ENCODE peak calls at places on chromosomes 12 and 14, in eight cellular contexts. X is cardiac fibroblast; Q is choroid plexus epithelial cell; B is heart left ventricle; D is aorta; G is CD4-positive, alpha-beta memory T cell; M is coronary artery; Y is ascending aorta. J is an unnamed sample.

GRCh38 chr12:31647106-31647505 is 12.4 kb upstream of the ETFBKMT start:
- DNase-seq in X (no peak), Q (no peak), B (no peak), D (no peak), G (no peak), M (no peak), Y (no peak), J (no peak)

GRCh38 chr14:61304678-61305077 is 16.7 kb upstream of the PRKCH start:
- DNase-seq in X (no peak), Q (no peak), B (no peak), D (no peak), G (no peak), M (no peak), Y (no peak), J (no peak)

GRCh38 chr14:35535794-35536112 is 1.8 kb downstream of the INSM2 start:
- DNase-seq in X (no peak), Q (no peak), B (no peak), D (no peak), G (no peak), M (no peak), Y (no peak), J (peak)

GRCh38 chr12:124709722-124710656 is 142.6 kb upstream of the NCOR2 start:
- DNase-seq in X (peak), Q (peak), B (peak), D (no peak), G (no peak), M (no peak), Y (no peak), J (peak)

GRCh38 chr12:53928054-53928879 is 10.4 kb upstream of the HOXC13 start:
- DNase-seq in X (no peak), Q (no peak), B (no peak), D (no peak), G (no peak), M (no peak), Y (no peak), J (no peak)

GRCh38 chr14:25006031-25006430 is 43.9 kb downstream of the STXBP6 start:
- DNase-seq in X (no peak), Q (no peak), B (no peak), D (no peak), G (no peak), M (no peak), Y (no peak), J (no peak)

GRCh38 chr14:95667251-95667693 is 19.0 kb upstream of the TCL1B start:
- DNase-seq in X (no peak), Q (no peak), B (no peak), D (no peak), G (no peak), M (no peak), Y (no peak), J (no peak)

GRCh38 chr12:46492471-46493351 is 120.1 kb upstream of the SLC38A2 start:
- DNase-seq in X (peak), Q (peak), B (no peak), D (no peak), G (no peak), M (no peak), Y (no peak), J (no peak)

GRCh38 chr12:14403711-14404164 is 38.3 kb downstream of the ATF7IP start:
- DNase-seq in X (peak), Q (peak), B (no peak), D (no peak), G (peak), M (no peak), Y (peak), J (no peak)

GRCh38 chr12:51832708-51833107 is 15.8 kb downstream of the FIGNL2 start:
- DNase-seq in X (no peak), Q (no peak), B (no peak), D (no peak), G (no peak), M (no peak), Y (no peak), J (no peak)

GRCh38 chr12:122982494-122982850 is 2.0 kb downstream of the ARL6IP4 start:
- DNase-seq in X (no peak), Q (no peak), B (no peak), D (no peak), G (no peak), M (no peak), Y (no peak), J (peak)

GRCh38 chr12:75724913-75725312 is 213.5 kb upstream of the KRR1 start:
- DNase-seq in X (peak), Q (peak), B (peak), D (no peak), G (no peak), M (no peak), Y (no peak), J (no peak)

GRCh38 chr12:18552829-18553228 is 185.0 kb downstream of the PLCZ1 start:
- DNase-seq in X (no peak), Q (peak), B (no peak), D (no peak), G (no peak), M (no peak), Y (no peak), J (no peak)

GRCh38 chr12:55933799-55934174 is 2.8 kb downstream of the DGKA start:
- DNase-seq in X (no peak), Q (no peak), B (no peak), D (no peak), G (no peak), M (no peak), Y (no peak), J (no peak)

GRCh38 chr12:55934343-55934742 is 3.4 kb downstream of the DGKA start:
- DNase-seq in X (peak), Q (peak), B (no peak), D (no peak), G (no peak), M (no peak), Y (no peak), J (no peak)

GRCh38 chr12:55931780-55932545 is 1.0 kb downstream of the DGKA start:
- DNase-seq in X (peak), Q (peak), B (peak), D (peak), G (no peak), M (peak), Y (peak), J (peak)

GRCh38 chr12:55932546-55932919 is 1.6 kb downstream of the DGKA start:
- DNase-seq in X (peak), Q (peak), B (no peak), D (no peak), G (peak), M (no peak), Y (no peak), J (no peak)

GRCh38 chr12:55933158-55933798 is 2.3 kb downstream of the DGKA start:
- DNase-seq in X (peak), Q (no peak), B (no peak), D (peak), G (no peak), M (no peak), Y (peak), J (peak)
- H3K4me3 ChIP-seq in X (no peak), Q (no peak), B (no peak), D (no peak), G (peak), M (peak), Y (peak), J (no peak)

GRCh38 chr14:52891800-52892199 is 59.0 kb downstream of the FERMT2 start:
- DNase-seq in X (no peak), Q (no peak), B (no peak), D (no peak), G (no peak), M (no peak), Y (no peak), J (no peak)
- H3K4me3 ChIP-seq in X (no peak), Q (no peak), B (no peak), D (no peak), G (no peak), M (no peak), Y (no peak), J (no peak)

GRCh38 chr14:99664636-99665273 is 19.3 kb upstream of the CYP46A1 start:
- DNase-seq in X (no peak), Q (no peak), B (no peak), D (no peak), G (no peak), M (no peak), Y (no peak), J (no peak)
- H3K4me3 ChIP-seq in X (no peak), Q (no peak), B (no peak), D (no peak), G (no peak), M (no peak), Y (no peak), J (no peak)

GRCh38 chr12:72742560-72742959 is 470.4 kb downstream of the TRHDE start:
- DNase-seq in X (no peak), Q (no peak), B (no peak), D (no peak), G (no peak), M (no peak), Y (no peak), J (no peak)

GRCh38 chr12:72747460-72747859 is 475.3 kb downstream of the TRHDE start:
- DNase-seq in X (no peak), Q (no peak), B (no peak), D (no peak), G (no peak), M (no peak), Y (no peak), J (no peak)
- H3K4me3 ChIP-seq in X (no peak), Q (no peak), B (no peak), D (no peak), G (no peak), M (no peak), Y (no peak), J (no peak)

GRCh38 chr12:112575559-112576067 is 156.9 kb downstream of the PTPN11 start:
- DNase-seq in X (no peak), Q (no peak), B (no peak), D (no peak), G (no peak), M (no peak), Y (no peak), J (no peak)
- H3K4me3 ChIP-seq in X (no peak), Q (no peak), B (no peak), D (no peak), G (no peak), M (no peak), Y (no peak), J (no peak)

GRCh38 chr14:21069388-21070082 is 569 bp upstream of the ARHGEF40 start:
- DNase-seq in X (peak), Q (peak), B (peak), D (no peak), G (peak), M (no peak), Y (no peak), J (peak)

GRCh38 chr14:21070610-21071224 is 613 bp downstream of the ARHGEF40 start:
- DNase-seq in X (peak), Q (peak), B (peak), D (peak), G (peak), M (peak), Y (peak), J (peak)

GRCh38 chr14:21066882-21067502 is 3.1 kb upstream of the ARHGEF40 start:
- DNase-seq in X (no peak), Q (peak), B (no peak), D (no peak), G (peak), M (no peak), Y (no peak), J (no peak)

GRCh38 chr14:21070083-21070609 is at the start of gene ARHGEF40:
- DNase-seq in X (peak), Q (peak), B (peak), D (peak), G (peak), M (no peak), Y (peak), J (peak)

DNA sequence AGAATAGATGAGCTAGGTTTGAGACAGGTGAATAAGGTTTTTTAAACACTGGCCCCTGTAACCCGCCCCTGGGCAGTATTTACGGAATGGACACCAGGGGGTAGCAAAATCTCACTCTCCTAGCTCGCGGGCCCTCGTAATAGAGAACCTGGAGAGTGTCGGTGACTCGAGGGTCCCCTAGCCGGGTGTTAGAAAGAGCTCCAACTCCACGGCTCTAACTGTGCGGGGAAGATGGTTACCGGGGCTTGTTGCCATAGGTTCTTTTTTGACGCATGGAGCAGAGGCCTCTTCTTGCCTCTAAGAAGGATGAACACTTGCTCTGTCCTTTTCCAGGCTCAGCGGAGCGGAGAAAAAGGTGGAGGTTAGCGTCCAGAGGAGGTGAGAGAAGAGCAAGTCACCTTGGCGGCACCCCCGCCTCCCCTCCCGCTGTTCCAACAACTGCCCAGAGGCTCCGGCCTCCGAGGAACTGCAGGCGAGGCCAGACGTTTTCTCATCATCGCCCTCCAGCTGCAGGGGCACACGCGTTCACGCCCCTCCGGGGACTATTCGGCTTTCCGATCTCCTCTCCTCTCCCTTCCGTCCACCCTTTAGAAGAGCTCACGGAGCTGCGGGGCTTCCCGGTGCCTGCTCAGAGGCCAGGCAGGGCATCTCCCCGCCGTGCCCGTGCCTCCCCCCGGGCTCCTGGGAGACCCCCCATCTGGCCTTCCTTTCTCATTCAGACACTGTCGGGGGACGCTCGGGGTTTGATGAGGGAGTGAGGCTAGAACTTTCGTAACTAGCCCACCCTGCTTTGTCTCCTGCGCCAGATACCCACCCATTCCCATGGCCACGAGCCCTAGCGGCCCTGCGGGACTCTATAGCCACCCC is 1.4 kb upstream of the ARHGEF40 start:
- DNase-seq in X (peak), Q (peak), B (peak), D (peak), G (peak), M (no peak), Y (peak), J (peak)
- H3K4me3 ChIP-seq in X (peak), Q (peak), B (peak), D (peak), G (no peak), M (peak), Y (peak), J (peak)

GRCh38 chr12:4816776-4817530 is 92.8 kb upstream of the KCNA1 start:
- DNase-seq in X (no peak), Q (no peak), B (no peak), D (no peak), G (no peak), M (no peak), Y (no peak), J (no peak)

GRCh38 chr12:4819654-4820053 is 90.1 kb upstream of the KCNA1 start:
- DNase-seq in X (no peak), Q (no peak), B (no peak), D (no peak), G (no peak), M (no peak), Y (peak), J (no peak)

GRCh38 chr12:4814485-4814884 is 94.3 kb downstream of the GALNT8 start:
- DNase-seq in X (no peak), Q (no peak), B (no peak), D (no peak), G (no peak), M (no peak), Y (no peak), J (no peak)

GRCh38 chr12:4821000-4821399 is 88.7 kb upstream of the KCNA1 start:
- DNase-seq in X (no peak), Q (no peak), B (no peak), D (no peak), G (no peak), M (no peak), Y (no peak), J (no peak)

DNA sequence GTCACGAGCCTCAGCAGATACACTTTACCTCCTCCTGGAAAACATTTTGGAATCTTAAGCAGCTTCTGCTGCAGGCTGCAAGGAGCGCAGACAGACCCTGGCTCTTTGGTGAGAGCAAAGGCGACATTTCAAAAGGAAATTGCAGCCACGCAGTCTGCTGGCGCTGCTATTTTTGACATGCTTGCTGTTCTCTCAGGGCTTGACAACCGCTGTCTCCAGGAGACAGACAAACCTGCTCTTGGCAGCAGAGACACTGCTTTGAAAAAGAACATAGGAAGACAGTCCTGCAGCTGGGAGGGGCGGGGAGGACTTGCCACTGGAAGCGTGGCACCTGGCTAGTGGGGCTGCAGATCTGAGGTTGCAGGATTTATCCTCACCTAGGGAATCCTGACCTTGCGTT is 91.9 kb upstream of the KCNA1 start:
- DNase-seq in X (no peak), Q (no peak), B (peak), D (no peak), G (no peak), M (no peak), Y (no peak), J (no peak)
- H3K4me3 ChIP-seq in X (no peak), Q (no peak), B (no peak), D (no peak), G (no peak), M (no peak), Y (no peak), J (no peak)

GRCh38 chr12:581321-581720 is 81.9 kb downstream of the NINJ2 start:
- DNase-seq in X (no peak), Q (no peak), B (peak), D (no peak), G (no peak), M (no peak), Y (peak), J (no peak)
- H3K4me3 ChIP-seq in X (no peak), Q (no peak), B (no peak), D (no peak), G (no peak), M (no peak), Y (no peak), J (no peak)